ENCODE peak calls at places on chromosomes 16 and 17, in four cellular contexts. O, A, G and F are unnamed samples.

GRCh38 chr17:77439382-77440013 is 298.7 kb downstream of the SEC14L1 start:
- DNase-seq in O (peak; percentile 49), G (no peak), A (no peak), F (no peak)

GRCh38 chr17:50934672-50935200 is 68.6 kb upstream of the TOB1 start:
- DNase-seq in A (no peak), O (no peak), G (no peak), F (no peak)

GRCh38 chr16:70704586-70704985 is 18.7 kb upstream of the MTSS2 start:
- DNase-seq in O (no peak), G (no peak), A (no peak), F (no peak)

GRCh38 chr17:47686276-47686635 is 7.7 kb upstream of the TBKBP1 start:
- DNase-seq in A (no peak), G (no peak), O (no peak), F (no peak)

GRCh38 chr17:77840576-77841160 is 117.8 kb upstream of the TNRC6C start:
- DNase-seq in O (peak; percentile 37), G (no peak), A (no peak), F (peak; percentile 48)

GRCh38 chr17:18859256-18859655 is 1.3 kb downstream of the PRPSAP2 start:
- DNase-seq in G (no peak), A (no peak), O (no peak), F (no peak)

GRCh38 chr17:66789961-66790421 is 44.9 kb upstream of the CACNG5 start:
- DNase-seq in A (no peak), G (no peak), O (no peak), F (no peak)

GRCh38 chr16:27287051-27287811 is 18.7 kb upstream of the NSMCE1 start:
- DNase-seq in A (no peak), G (no peak), O (no peak), F (no peak)

GRCh38 chr17:7072406-7072805 is 7.6 kb downstream of the CLEC10A start:
- DNase-seq in A (no peak), G (no peak), O (no peak), F (no peak)

GRCh38 chr16:57791903-57792461 is 10.3 kb downstream of the KIFC3 start:
- DNase-seq in G (no peak), O (no peak), A (no peak), F (no peak)

GRCh38 chr16:84726079-84726669 is 26.4 kb downstream of the USP10 start:
- DNase-seq in A (peak; percentile 67), G (peak; percentile 89), O (peak; percentile 95), F (peak; percentile 98)

GRCh38 chr17:16462070-16462864 is 29.7 kb downstream of the LRRC75A start:
- DNase-seq in G (no peak), A (no peak), O (no peak), F (no peak)